ENCODE peak calls at places on chromosomes 4 and X, in five cellular contexts. F is AG09309, U is cardiac fibroblast, D is body of pancreas, X is fibroblast of mammary gland. C is an unnamed sample.

GRCh38 chrX:154417157-154417556 is 5.8 kb downstream of the TAFAZZIN start:
- DNase-seq in F (no peak), U (no peak), D (no peak), X (no peak), C (no peak)

GRCh38 chr4:99404595-99405287 is 30.4 kb downstream of the ADH7 start:
- DNase-seq in F (no peak), U (peak), D (no peak), X (peak), C (peak)

GRCh38 chr4:26542996-26543395 is 40.9 kb upstream of the TBC1D19 start:
- DNase-seq in F (no peak), U (no peak), D (no peak), X (no peak), C (no peak)

GRCh38 chr4:32499176-32499575 is 1779.0 kb downstream of the PCDH7 start:
- DNase-seq in F (peak), U (peak), D (no peak), X (peak), C (no peak)

GRCh38 chr4:158622251-158622650 is 49.4 kb downstream of the C4orf46 start:
- DNase-seq in F (no peak), U (peak), D (no peak), X (peak), C (no peak)

GRCh38 chrX:148024425-148025148 is 43.5 kb downstream of the FMR1NB start:
- DNase-seq in F (no peak), U (no peak), D (no peak), X (no peak), C (no peak)

GRCh38 chr4:118834070-118834469 is 1.9 kb downstream of the SEC24D start:
- DNase-seq in F (no peak), U (peak), D (no peak), X (no peak), C (no peak)

GRCh38 chrX:39874202-39874816 is 223.4 kb downstream of the BCOR start:
- DNase-seq in F (no peak), U (no peak), D (no peak), X (no peak), C (no peak)

GRCh38 chrX:153414838-153415552 is 3.7 kb downstream of the ZFP92 start:
- DNase-seq in F (no peak), U (peak), D (no peak), X (peak), C (no peak)

GRCh38 chr4:115781528-115782146 is 668.2 kb upstream of the NDST4 start:
- DNase-seq in F (no peak), U (no peak), D (no peak), X (no peak), C (no peak)

GRCh38 chr4:143986173-143986572 is 33.0 kb downstream of the GYPB start:
- DNase-seq in F (no peak), U (no peak), D (no peak), X (no peak), C (no peak)

GRCh38 chrX:26783512-26784225 is 567.7 kb downstream of the MAGEB5 start:
- DNase-seq in F (no peak), U (peak), D (peak), X (peak), C (peak)
- TF ChIP-seq CTCF in F (no peak), U (peak), D (peak), X (peak), C (peak)

GRCh38 chr4:16642897-16643296 is 255.5 kb downstream of the LDB2 start:
- DNase-seq in F (no peak), U (no peak), D (no peak), X (peak), C (no peak)
- TF ChIP-seq CTCF in F (peak), U (no peak), D (no peak), X (peak), C (peak)

DNA sequence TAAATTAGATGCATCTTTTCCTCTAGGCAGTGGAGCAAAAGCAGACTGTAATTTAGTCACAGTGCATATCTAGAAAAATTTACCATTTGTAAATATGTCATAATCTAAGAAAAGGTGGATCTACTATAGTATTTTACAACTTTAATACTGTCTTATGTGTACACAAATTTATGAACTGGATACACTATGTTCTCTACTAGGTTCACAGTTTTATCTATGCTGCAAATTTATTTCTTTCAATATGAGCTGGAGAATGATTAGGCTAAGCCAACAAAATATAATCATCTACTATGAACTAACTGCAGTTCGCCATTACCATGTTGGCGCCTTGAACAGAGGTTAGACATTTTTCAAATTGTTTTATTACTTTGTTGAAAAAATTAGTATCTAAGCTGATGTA is 372.6 kb upstream of the NDST3 start:
- DNase-seq in F (no peak), U (no peak), D (no peak), X (no peak), C (no peak)
- TF ChIP-seq CTCF in F (no peak), U (no peak), D (no peak), X (no peak), C (no peak)

DNA sequence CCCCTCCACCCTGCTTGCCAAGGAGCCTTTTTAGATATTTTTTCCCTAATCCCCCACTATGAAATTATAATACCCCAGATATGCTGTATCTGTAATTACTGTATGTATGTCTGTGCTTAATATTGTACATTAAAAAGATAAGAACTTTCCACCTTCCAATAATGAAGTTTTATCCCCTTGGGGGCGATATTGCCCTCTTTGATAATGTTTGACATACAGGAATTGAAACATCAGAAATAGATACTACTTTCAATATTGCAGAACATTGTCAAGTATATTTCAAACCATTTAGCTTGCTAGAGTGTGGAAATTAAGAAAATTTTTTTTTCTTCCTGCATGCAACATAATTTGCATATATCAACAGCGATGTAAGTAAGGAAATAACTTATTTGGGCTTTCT is 58.9 kb downstream of the NAF1 start:
- DNase-seq in F (no peak), U (peak), D (no peak), X (peak), C (peak)
- TF ChIP-seq CTCF in F (peak), U (no peak), D (peak), X (peak), C (no peak)

DNA sequence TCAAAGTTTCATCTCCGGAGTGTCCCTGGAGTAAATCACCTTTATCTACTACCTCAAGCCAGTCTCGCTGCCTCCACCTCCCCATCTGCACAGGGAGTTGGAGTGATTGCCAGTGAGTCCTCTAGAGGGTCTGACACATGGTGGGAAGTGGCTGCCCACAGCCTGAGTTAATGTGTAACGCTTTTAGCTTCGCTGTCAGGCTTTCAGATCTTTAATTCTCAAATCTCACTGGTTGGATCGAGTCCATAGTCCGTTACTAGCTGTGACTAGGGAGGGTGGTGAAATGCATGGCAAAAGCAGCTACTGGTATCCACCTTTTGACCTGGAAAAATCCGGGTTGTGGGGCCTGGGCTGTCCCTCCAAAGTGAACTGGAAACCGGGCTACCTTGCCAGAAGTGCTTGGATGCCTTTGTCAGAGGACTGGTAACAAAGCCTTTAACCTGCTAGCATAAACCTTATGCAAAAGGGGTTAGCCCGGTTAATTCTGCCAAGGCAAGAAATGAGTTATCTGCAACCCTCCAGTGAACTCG is 5.0 kb upstream of the WDR1 start:
- DNase-seq in F (no peak), U (no peak), D (no peak), X (no peak), C (no peak)
- TF ChIP-seq CTCF in F (no peak), U (no peak), D (no peak), X (no peak), C (no peak)

GRCh38 chr4:161564230-161564834 is 599.5 kb downstream of the FSTL5 start:
- DNase-seq in F (no peak), U (peak), D (no peak), X (peak), C (no peak)
- TF ChIP-seq CTCF in F (peak), U (no peak), D (no peak), X (peak), C (no peak)

DNA sequence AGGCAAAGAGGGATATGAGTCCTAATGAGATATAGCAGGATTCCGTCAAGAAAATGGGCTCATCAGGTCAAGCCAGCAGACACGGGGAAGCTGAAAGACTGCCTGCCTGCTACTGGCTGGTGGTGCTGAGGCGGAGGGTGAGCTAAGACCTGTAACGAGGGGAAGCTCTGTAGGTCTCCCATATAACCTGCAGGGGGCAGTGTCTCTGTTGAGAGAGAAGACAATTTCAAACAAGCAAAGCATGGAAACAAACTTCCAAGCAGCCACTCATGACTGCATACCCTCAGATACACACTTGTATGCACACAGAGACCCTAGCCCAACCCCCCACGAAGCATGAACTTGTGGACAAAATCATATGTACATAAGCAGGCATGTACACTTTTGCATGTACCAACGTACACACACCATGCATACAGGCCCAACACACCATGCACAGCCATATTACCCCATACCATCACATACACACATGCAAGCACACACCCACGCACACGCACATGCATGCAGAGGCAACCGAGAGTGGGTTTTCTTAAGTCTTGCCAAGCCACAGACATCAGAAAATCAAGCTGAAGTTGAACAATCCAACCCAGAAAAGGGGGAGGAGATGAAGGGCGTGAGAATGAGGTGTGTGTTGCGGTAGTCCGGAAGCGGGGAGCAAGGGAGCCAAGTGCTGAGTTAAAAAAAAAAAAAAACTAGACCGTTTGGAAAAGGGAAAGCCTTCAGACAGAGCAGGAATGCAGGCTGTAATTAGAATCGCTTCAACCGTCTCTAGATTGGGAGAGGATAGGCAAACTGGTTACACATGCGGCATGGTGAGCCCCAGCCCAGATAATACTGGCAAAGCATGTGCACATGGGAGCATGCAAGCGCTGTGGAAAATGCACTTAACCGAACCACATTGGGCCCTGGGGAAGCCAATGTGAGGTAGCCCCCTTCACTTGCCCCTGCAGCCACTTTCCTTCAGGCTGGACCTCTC is 71.0 kb downstream of the PJA1 start:
- DNase-seq in F (peak), U (peak), D (peak), X (peak), C (peak)
- TF ChIP-seq CTCF in F (peak), U (peak), D (peak), X (peak), C (peak)

GRCh38 chr4:153060191-153060590 is 124.1 kb downstream of the FHDC1 start:
- DNase-seq in F (no peak), U (no peak), D (no peak), X (no peak), C (no peak)
- TF ChIP-seq CTCF in F (no peak), U (no peak), D (no peak), X (no peak), C (no peak)

GRCh38 chr4:121421594-121421993 is 40.8 kb upstream of the QRFPR start:
- DNase-seq in F (no peak), U (peak), D (no peak), X (peak), C (no peak)
- TF ChIP-seq CTCF in F (peak), U (peak), D (no peak), X (peak), C (no peak)